ENCODE peak calls at places on chromosomes 11 and 22, in seven cellular contexts. K is HCEC 1CT; E is stimulated activated CD4-positive, alpha-beta T cell treated with anti-CD3 and anti-CD28 coated beads, Interleukin-15, amount 100 ng/mL, for 1 hour; H is NCI-H345; V is NCI-H1694; A is AG08395; Q is HT-29. D is an unnamed sample.

GRCh38 chr11:74157169-74157568 is 13.6 kb downstream of the C2CD3 start:
- DNase-seq in K (no peak), E (no peak), H (no peak), V (no peak), A (no peak), Q (no peak), D (no peak)

GRCh38 chr22:18954941-18955571 is 19.0 kb upstream of the PRODH start:
- DNase-seq in K (no peak), E (no peak), H (no peak), V (no peak), A (no peak), Q (no peak), D (no peak)

GRCh38 chr11:47052165-47052564 is 115.6 kb downstream of the CSTPP1 start:
- DNase-seq in K (no peak), E (no peak), H (no peak), V (no peak), A (no peak), Q (no peak), D (no peak)

GRCh38 chr11:11494348-11494747 is 127.5 kb downstream of the GALNT18 start:
- DNase-seq in K (no peak), E (no peak), H (no peak), V (no peak), A (no peak), Q (no peak), D (no peak)

GRCh38 chr22:43262990-43263644 is 76.2 kb upstream of the TTLL12 start:
- DNase-seq in K (no peak), E (peak), H (no peak), V (no peak), A (no peak), Q (peak), D (no peak)

GRCh38 chr22:41117127-41117965 is 25.0 kb downstream of the EP300 start:
- DNase-seq in K (no peak), E (no peak), H (no peak), V (no peak), A (no peak), Q (no peak), D (no peak)

GRCh38 chr22:17087176-17088131 is 2.7 kb downstream of the IL17RA start:
- DNase-seq in K (peak), E (no peak), H (no peak), V (no peak), A (peak), Q (no peak), D (no peak)

GRCh38 chr11:94602430-94603372 is 35.5 kb downstream of the PIWIL4 start:
- DNase-seq in K (peak), E (no peak), H (no peak), V (no peak), A (peak), Q (peak), D (peak)

GRCh38 chr22:46969491-46969890 is 207.0 kb downstream of the TBC1D22A start:
- DNase-seq in K (no peak), E (no peak), H (no peak), V (no peak), A (no peak), Q (no peak), D (no peak)

GRCh38 chr22:41001722-41002122 is 50.5 kb downstream of the RBX1 start:
- DNase-seq in K (peak), E (no peak), H (no peak), V (no peak), A (peak), Q (peak), D (no peak)

GRCh38 chr11:11620251-11620965 is 1.4 kb downstream of the GALNT18 start:
- DNase-seq in K (no peak), E (no peak), H (peak), V (no peak), A (peak), Q (peak), D (no peak)

GRCh38 chr11:7600205-7600775 is 73.0 kb downstream of the CYB5R2 start:
- DNase-seq in K (peak), E (no peak), H (no peak), V (no peak), A (peak), Q (peak), D (peak)

GRCh38 chr22:47304191-47304831 is 541.9 kb downstream of the TBC1D22A start:
- DNase-seq in K (no peak), E (no peak), H (no peak), V (no peak), A (no peak), Q (no peak), D (no peak)

GRCh38 chr22:27880778-27881394 is 38.2 kb downstream of the PITPNB start:
- DNase-seq in K (peak), E (no peak), H (peak), V (peak), A (peak), Q (peak), D (peak)

GRCh38 chr22:24460418-24461089 is 33.2 kb downstream of the ADORA2A start:
- DNase-seq in K (no peak), E (no peak), H (no peak), V (no peak), A (no peak), Q (no peak), D (no peak)

GRCh38 chr22:43798492-43798891 is 13.6 kb downstream of the EFCAB6 start:
- DNase-seq in K (no peak), E (no peak), H (no peak), V (no peak), A (no peak), Q (no peak), D (no peak)

GRCh38 chr22:29093501-29093921 is 20.7 kb downstream of the KREMEN1 start:
- DNase-seq in K (peak), E (no peak), H (no peak), V (no peak), A (peak), Q (no peak), D (no peak)

GRCh38 chr11:112958670-112959069 is 2.5 kb upstream of the NCAM1 start:
- DNase-seq in K (no peak), E (no peak), H (no peak), V (no peak), A (peak), Q (peak), D (peak)

D was measured in SK-MEL-5.